ENCODE peak calls at places on chromosomes 12 and 14, in five cellular contexts. S, Q, F, Y and D are unnamed samples.
A peak's percentile ranks its signal among the peaks of the same experiment; 100 is the strongest.

GRCh38 chr14:67515386-67516079 is 17.6 kb upstream of the PLEKHH1 start:
- DNase-seq in F (no peak), Q (peak; percentile 56), S (no peak), Y (no peak), D (peak; percentile 56)

GRCh38 chr14:68625366-68626090 is 167.3 kb downstream of the ZFP36L1 start:
- DNase-seq in F (no peak), Y (no peak), Q (no peak), S (no peak), D (no peak)

GRCh38 chr12:103930787-103931536 is 752 bp downstream of the HSP90B1 start:
- DNase-seq in Q (no peak), S (peak; percentile 51), Y (peak; percentile 13), F (no peak), D (peak; percentile 23)

GRCh38 chr12:87274594-87275245 is 754.5 kb downstream of the C12orf50 start:
- DNase-seq in F (peak; percentile 19), S (no peak), Y (no peak), Q (no peak), D (no peak)

GRCh38 chr14:100709252-100709955 is 17.3 kb upstream of the DLK1 start:
- DNase-seq in Q (peak; percentile 49), S (no peak), F (no peak), Y (no peak), D (no peak)

GRCh38 chr14:22797017-22797917 is 18.0 kb downstream of the SLC7A7 start:
- DNase-seq in S (no peak), Q (no peak), Y (no peak), F (no peak), D (no peak)

GRCh38 chr14:106691601-106692291 is 1165.4 kb downstream of the TMEM121 start:
- DNase-seq in Y (peak; percentile 8), F (no peak), Q (peak; percentile 37), S (peak; percentile 47), D (peak; percentile 39)

GRCh38 chr12:123242083-123242904 is 9.1 kb downstream of the MTRFR start:
- DNase-seq in F (no peak), Q (no peak), Y (no peak), S (no peak), D (no peak)

GRCh38 chr14:77212933-77213656 is 31.5 kb downstream of the TMEM63C start:
- DNase-seq in S (peak; percentile 55), Y (peak; percentile 13), F (peak; percentile 28), Q (peak; percentile 60), D (peak; percentile 54)

GRCh38 chr14:94748667-94749347 is 21.1 kb downstream of the GSC start:
- DNase-seq in F (peak; percentile 59), S (peak; percentile 17), Y (peak; percentile 21), Q (no peak), D (no peak)

GRCh38 chr12:53956914-53957536 is 2.3 kb downstream of the HOXC12 start:
- DNase-seq in F (no peak), S (no peak), Y (no peak), Q (no peak), D (no peak)

GRCh38 chr12:106181416-106182114 is 42.8 kb upstream of the NUAK1 start:
- DNase-seq in Q (no peak), Y (no peak), S (no peak), F (no peak), D (no peak)

GRCh38 chr12:50566066-50566465 is 61.3 kb downstream of the DIP2B start:
- DNase-seq in F (no peak), S (no peak), Q (no peak), Y (no peak), D (no peak)

GRCh38 chr12:55979069-55979468 is 5.2 kb downstream of the RAB5B start:
- DNase-seq in S (no peak), F (no peak), Q (no peak), Y (no peak), D (no peak)

GRCh38 chr12:7190268-7191055 is 976 bp downstream of the PEX5 start:
- DNase-seq in Y (peak; percentile 12), S (peak; percentile 32), Q (peak; percentile 15), F (no peak), D (no peak)

GRCh38 chr14:55245657-55246268 is 25.5 kb upstream of the FBXO34 start:
- DNase-seq in Y (peak; percentile 25), F (peak; percentile 21), Q (peak; percentile 16), S (peak; percentile 14), D (no peak)

DNA sequence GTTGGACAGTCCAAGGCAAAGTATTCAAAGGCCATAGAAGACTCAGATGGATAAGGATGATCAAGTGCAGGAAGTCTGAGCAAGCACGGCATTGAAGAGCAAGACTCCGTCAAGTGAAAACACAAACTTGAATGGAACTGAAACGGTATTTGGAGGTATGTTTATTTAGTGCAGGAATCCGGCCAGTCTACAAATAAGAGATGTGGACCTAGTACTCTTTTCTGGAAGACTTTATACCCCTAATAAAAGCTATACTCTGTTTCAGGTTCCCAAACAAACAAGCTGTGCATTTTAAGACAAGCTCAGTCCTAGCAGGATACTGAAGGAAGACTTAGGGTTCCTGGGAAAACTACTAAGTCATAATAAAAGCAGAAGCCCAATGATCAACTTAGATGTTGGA is 100.8 kb upstream of the NEDD1 start:
- DNase-seq in F (no peak), Q (no peak), S (no peak), Y (no peak), D (no peak)
- TF ChIP-seq POLR2AphosphoS5 in F (no peak), Q (no peak), S (no peak), Y (no peak), D (no peak)

GRCh38 chr12:94193168-94193567 is 44.8 kb downstream of the PLXNC1 start:
- DNase-seq in Y (no peak), Q (no peak), S (no peak), F (no peak), D (no peak)
- TF ChIP-seq POLR2A in Y (no peak), Q (no peak), S (no peak), F (no peak), D (no peak)

GRCh38 chr12:131835616-131836171 is 7.5 kb downstream of the MMP17 start:
- DNase-seq in Y (no peak), Q (no peak), F (no peak), S (no peak), D (no peak)

GRCh38 chr12:131832393-131833231 is 4.4 kb downstream of the MMP17 start:
- DNase-seq in F (no peak), Y (no peak), S (peak; percentile 44), Q (no peak), D (no peak)

GRCh38 chr12:131833288-131833895 is 5.2 kb downstream of the MMP17 start:
- DNase-seq in Q (no peak), Y (no peak), F (no peak), S (no peak), D (no peak)

GRCh38 chr12:131834798-131835615 is 6.8 kb downstream of the MMP17 start:
- DNase-seq in Q (no peak), F (no peak), Y (no peak), S (peak; percentile 21), D (no peak)

GRCh38 chr12:131833896-131834641 is 5.9 kb downstream of the MMP17 start:
- DNase-seq in Y (no peak), Q (no peak), F (no peak), S (no peak), D (no peak)
- TF ChIP-seq POLR2AphosphoS5 in Y (no peak), Q (no peak), F (no peak), S (no peak), D (no peak)

DNA sequence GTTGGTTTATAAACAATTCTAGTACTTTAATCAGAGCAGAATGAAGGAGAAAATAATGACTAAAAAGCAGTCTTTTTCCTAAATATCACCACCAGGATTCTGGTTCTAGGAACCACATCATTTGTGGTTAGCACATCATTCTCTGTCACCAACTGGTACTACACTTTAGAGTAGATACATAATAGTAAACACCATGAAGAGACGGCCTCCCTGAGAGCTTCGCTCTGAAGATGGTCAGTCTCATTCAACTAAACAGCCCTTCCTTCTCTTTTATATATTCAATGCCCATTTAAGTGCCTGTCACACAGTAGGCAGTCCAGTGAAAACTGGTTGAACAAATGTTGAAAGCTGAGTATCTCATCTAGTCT is 10.9 kb downstream of the SLC38A2 start:
- DNase-seq in S (no peak), Y (no peak), Q (no peak), F (no peak), D (no peak)
- TF ChIP-seq POLR2A in S (no peak), Y (no peak), Q (no peak), F (no peak), D (no peak)

DNA sequence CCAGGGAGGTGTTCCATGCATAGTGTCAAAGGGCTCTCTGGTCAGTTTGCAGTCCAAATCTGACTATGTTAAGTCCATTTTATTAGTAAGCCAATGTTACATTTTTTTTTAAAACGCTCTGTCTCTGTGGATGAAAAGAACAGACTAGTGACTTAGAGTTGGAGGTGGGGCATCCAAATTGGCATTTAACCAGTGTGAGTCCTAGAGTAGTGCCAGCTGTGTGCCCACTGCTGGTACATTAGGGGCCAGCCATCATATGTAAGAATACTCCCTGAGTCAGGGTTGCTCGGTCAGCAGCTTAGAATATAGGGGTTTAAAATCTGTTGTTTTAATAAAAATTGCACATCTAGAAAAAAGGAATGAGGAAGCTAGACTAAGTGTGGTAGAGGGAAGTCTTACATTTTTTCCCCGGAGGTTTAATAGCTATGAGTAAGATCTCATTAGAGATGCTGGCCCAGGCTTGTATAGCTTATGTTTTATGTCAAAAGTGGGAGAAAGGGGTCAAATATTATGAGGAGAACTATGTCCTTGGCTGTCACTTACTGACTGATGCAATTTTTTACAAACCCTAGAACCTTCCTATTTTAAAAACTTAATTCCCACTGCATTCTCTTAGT is 86.9 kb downstream of the TESC start:
- DNase-seq in Q (no peak), Y (no peak), S (no peak), F (no peak), D (no peak)
- TF ChIP-seq POLR2AphosphoS5 in Q (no peak), Y (no peak), S (no peak), F (no peak), D (no peak)

GRCh38 chr12:13000935-13001724 is 1.1 kb upstream of the HEBP1 start:
- DNase-seq in S (peak; percentile 46), Y (peak; percentile 23), F (peak; percentile 18), Q (peak; percentile 48), D (peak; percentile 41)
- TF ChIP-seq POLR2A in S (no peak), Y (no peak), F (no peak), Q (no peak), D (no peak)